ENCODE peak calls at places on chromosomes 5 and 9, in six cellular contexts. One of them, this sample, is unnamed. For H3K36me3, the result is how much of the 10 kb centered on the place peaks cover.

GRCh38 chr9:35907732-35908483 is 1.4 kb upstream of the SPAAR start:
- DNase-seq in transverse colon: peak
- DNase-seq in sigmoid colon: peak
- DNase-seq in spleen: no peak
- DNase-seq in breast epithelium: peak
- DNase-seq in GM23338: peak
- DNase-seq in this sample: no peak

GRCh38 chr5:6476313-6476661 is 27.6 kb downstream of the UBE2QL1 start:
- DNase-seq in transverse colon: no peak
- DNase-seq in sigmoid colon: no peak
- DNase-seq in spleen: no peak
- DNase-seq in breast epithelium: no peak
- DNase-seq in GM23338: no peak
- DNase-seq in this sample: no peak

GRCh38 chr9:111634860-111635259 is 3.7 kb downstream of the DNAJC25 start:
- DNase-seq in transverse colon: no peak
- DNase-seq in sigmoid colon: no peak
- DNase-seq in spleen: no peak
- DNase-seq in breast epithelium: no peak
- DNase-seq in GM23338: no peak
- DNase-seq in this sample: no peak

GRCh38 chr5:125394661-125395280 is 648.3 kb upstream of the ZNF608 start:
- DNase-seq in transverse colon: no peak
- DNase-seq in sigmoid colon: no peak
- DNase-seq in spleen: no peak
- DNase-seq in breast epithelium: no peak
- DNase-seq in GM23338: no peak
- DNase-seq in this sample: no peak

GRCh38 chr5:82641362-82641988 is 363.3 kb upstream of the RPS23 start:
- DNase-seq in transverse colon: peak
- DNase-seq in sigmoid colon: peak
- DNase-seq in spleen: no peak
- DNase-seq in breast epithelium: peak
- DNase-seq in GM23338: peak
- DNase-seq in this sample: peak

GRCh38 chr9:28661853-28662252 is 1088.6 kb upstream of the C9orf72 start:
- DNase-seq in transverse colon: no peak
- DNase-seq in sigmoid colon: no peak
- DNase-seq in spleen: no peak
- DNase-seq in breast epithelium: no peak
- DNase-seq in GM23338: no peak
- DNase-seq in this sample: no peak

GRCh38 chr5:136000937-136001336 is 27.9 kb upstream of the TGFBI start:
- DNase-seq in transverse colon: no peak
- DNase-seq in sigmoid colon: no peak
- DNase-seq in spleen: no peak
- DNase-seq in breast epithelium: no peak
- DNase-seq in GM23338: no peak
- DNase-seq in this sample: peak

GRCh38 chr9:107700902-107701301 is 211.3 kb upstream of the KLF4 start:
- DNase-seq in transverse colon: no peak
- DNase-seq in sigmoid colon: no peak
- DNase-seq in spleen: no peak
- DNase-seq in breast epithelium: no peak
- DNase-seq in GM23338: no peak
- DNase-seq in this sample: no peak

GRCh38 chr5:620586-621180 is 8.5 kb downstream of the CEP72 start:
- DNase-seq in transverse colon: no peak
- DNase-seq in sigmoid colon: peak
- DNase-seq in spleen: peak
- DNase-seq in breast epithelium: no peak
- DNase-seq in GM23338: no peak
- DNase-seq in this sample: no peak

GRCh38 chr5:74390822-74391221 is 249.7 kb downstream of the ENC1 start:
- DNase-seq in transverse colon: no peak
- DNase-seq in sigmoid colon: no peak
- DNase-seq in spleen: no peak
- DNase-seq in breast epithelium: no peak
- DNase-seq in GM23338: no peak
- DNase-seq in this sample: no peak

GRCh38 chr5:143614831-143615230 is 197.1 kb upstream of the HMHB1 start:
- DNase-seq in transverse colon: no peak
- DNase-seq in sigmoid colon: no peak
- DNase-seq in spleen: no peak
- DNase-seq in breast epithelium: no peak
- DNase-seq in GM23338: no peak
- DNase-seq in this sample: peak

GRCh38 chr5:51201024-51201423 is 182.2 kb upstream of the ISL1 start:
- DNase-seq in transverse colon: peak
- DNase-seq in sigmoid colon: no peak
- DNase-seq in spleen: no peak
- DNase-seq in breast epithelium: no peak
- DNase-seq in GM23338: no peak
- DNase-seq in this sample: no peak

GRCh38 chr5:149489605-149490037 is 61.6 kb downstream of the CSNK1A1 start:
- DNase-seq in transverse colon: no peak
- DNase-seq in sigmoid colon: no peak
- DNase-seq in spleen: no peak
- DNase-seq in breast epithelium: peak
- DNase-seq in GM23338: no peak
- DNase-seq in this sample: no peak

GRCh38 chr9:127884427-127884911 is 7.0 kb upstream of the AK1 start:
- DNase-seq in transverse colon: no peak
- DNase-seq in sigmoid colon: peak
- DNase-seq in spleen: peak
- DNase-seq in breast epithelium: no peak
- DNase-seq in GM23338: no peak
- DNase-seq in this sample: no peak

GRCh38 chr5:16776611-16777251 is 159.4 kb downstream of the MYO10 start:
- DNase-seq in transverse colon: no peak
- DNase-seq in sigmoid colon: no peak
- DNase-seq in spleen: no peak
- DNase-seq in breast epithelium: peak
- DNase-seq in GM23338: peak
- DNase-seq in this sample: no peak

GRCh38 chr9:33750307-33750838 is 45.0 kb upstream of the PRSS3 start:
- DNase-seq in transverse colon: peak
- DNase-seq in sigmoid colon: no peak
- DNase-seq in spleen: no peak
- DNase-seq in breast epithelium: no peak
- DNase-seq in GM23338: peak
- DNase-seq in this sample: no peak

GRCh38 chr5:126182901-126183695 is 240.1 kb upstream of the GRAMD2B start:
- DNase-seq in transverse colon: no peak
- DNase-seq in sigmoid colon: no peak
- DNase-seq in spleen: no peak
- DNase-seq in breast epithelium: peak
- DNase-seq in GM23338: no peak
- DNase-seq in this sample: no peak

GRCh38 chr5:61790678-61791077 is 458.6 kb downstream of the ZSWIM6 start:
- DNase-seq in transverse colon: peak
- DNase-seq in sigmoid colon: no peak
- DNase-seq in spleen: no peak
- DNase-seq in breast epithelium: no peak
- DNase-seq in GM23338: no peak
- DNase-seq in this sample: no peak

GRCh38 chr5:136781464-136781863 is 416.1 kb upstream of the TRPC7 start:
- DNase-seq in transverse colon: no peak
- DNase-seq in sigmoid colon: no peak
- DNase-seq in spleen: no peak
- DNase-seq in breast epithelium: no peak
- DNase-seq in GM23338: no peak
- DNase-seq in this sample: no peak

GRCh38 chr5:180206993-180207392 is 2.0 kb downstream of the RASGEF1C start:
- DNase-seq in transverse colon: no peak
- DNase-seq in sigmoid colon: no peak
- DNase-seq in spleen: no peak
- DNase-seq in breast epithelium: no peak
- DNase-seq in GM23338: no peak
- DNase-seq in this sample: no peak

GRCh38 chr5:180209137-180209581 is at the start of gene RASGEF1C:
- DNase-seq in transverse colon: peak
- DNase-seq in sigmoid colon: no peak
- DNase-seq in spleen: peak
- DNase-seq in breast epithelium: no peak
- DNase-seq in GM23338: peak
- DNase-seq in this sample: no peak

GRCh38 chr5:180207593-180207992 is 1.4 kb downstream of the RASGEF1C start:
- DNase-seq in transverse colon: no peak
- DNase-seq in sigmoid colon: no peak
- DNase-seq in spleen: peak
- DNase-seq in breast epithelium: no peak
- DNase-seq in GM23338: peak
- DNase-seq in this sample: no peak

GRCh38 chr5:180208435-180209081 is 453 bp downstream of the RASGEF1C start:
- DNase-seq in transverse colon: no peak
- DNase-seq in sigmoid colon: no peak
- DNase-seq in spleen: peak
- DNase-seq in breast epithelium: no peak
- DNase-seq in GM23338: peak
- DNase-seq in this sample: no peak

DNA sequence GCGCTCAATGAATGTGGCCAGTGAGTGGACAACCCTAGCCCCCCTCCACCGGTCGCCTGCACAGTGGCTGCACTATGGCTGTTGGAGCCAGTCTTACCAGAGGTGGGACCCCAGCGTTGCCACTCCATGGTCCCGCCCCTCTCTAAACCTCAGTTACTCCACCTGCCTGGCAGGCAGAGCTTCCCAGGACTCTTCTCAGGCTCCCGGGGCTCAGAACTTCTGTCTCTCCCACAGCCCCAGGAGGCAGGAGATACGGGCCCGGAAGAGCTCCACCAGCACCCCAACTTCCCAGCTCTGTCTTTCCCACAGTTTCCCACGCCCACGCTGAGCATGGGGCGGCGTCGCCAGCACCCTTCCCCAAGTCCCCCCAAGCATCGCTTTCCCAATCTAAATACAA is 975 bp downstream of the RASGEF1C start:
- DNase-seq in transverse colon: no peak
- DNase-seq in sigmoid colon: no peak
- DNase-seq in spleen: no peak
- DNase-seq in breast epithelium: no peak
- DNase-seq in GM23338: peak
- DNase-seq in this sample: no peak
- H3K4me3 ChIP-seq in transverse colon: peak
- H3K4me3 ChIP-seq in sigmoid colon: peak
- H3K4me3 ChIP-seq in spleen: peak
- H3K4me3 ChIP-seq in breast epithelium: peak
- H3K4me3 ChIP-seq in GM23338: peak
- H3K4me3 ChIP-seq in this sample: peak

GRCh38 chr9:92962303-92962649 is 15.0 kb downstream of the FGD3 start:
- DNase-seq in transverse colon: no peak
- DNase-seq in sigmoid colon: no peak
- DNase-seq in spleen: peak
- DNase-seq in breast epithelium: no peak
- DNase-seq in GM23338: no peak
- DNase-seq in this sample: no peak
- TF ChIP-seq POLR2AphosphoS5 in transverse colon: no peak
- TF ChIP-seq POLR2AphosphoS5 in sigmoid colon: no peak
- TF ChIP-seq POLR2AphosphoS5 in spleen: no peak
- TF ChIP-seq POLR2AphosphoS5 in breast epithelium: no peak
- TF ChIP-seq POLR2AphosphoS5 in GM23338: no peak
- TF ChIP-seq POLR2AphosphoS5 in this sample: no peak

GRCh38 chr9:134047868-134048581 is 19.8 kb downstream of the BRD3 start:
- DNase-seq in transverse colon: no peak
- DNase-seq in sigmoid colon: no peak
- DNase-seq in spleen: no peak
- DNase-seq in breast epithelium: no peak
- DNase-seq in GM23338: no peak
- DNase-seq in this sample: no peak

GRCh38 chr9:134049236-134049635 is 18.6 kb downstream of the BRD3 start:
- DNase-seq in transverse colon: no peak
- DNase-seq in sigmoid colon: no peak
- DNase-seq in spleen: no peak
- DNase-seq in breast epithelium: peak
- DNase-seq in GM23338: no peak
- DNase-seq in this sample: no peak

GRCh38 chr9:134046894-134047681 is 20.7 kb downstream of the BRD3 start:
- DNase-seq in transverse colon: no peak
- DNase-seq in sigmoid colon: no peak
- DNase-seq in spleen: no peak
- DNase-seq in breast epithelium: peak
- DNase-seq in GM23338: no peak
- DNase-seq in this sample: no peak

GRCh38 chr9:134049772-134050588 is 17.8 kb downstream of the BRD3 start:
- DNase-seq in transverse colon: peak
- DNase-seq in sigmoid colon: no peak
- DNase-seq in spleen: peak
- DNase-seq in breast epithelium: no peak
- DNase-seq in GM23338: no peak
- DNase-seq in this sample: no peak

DNA sequence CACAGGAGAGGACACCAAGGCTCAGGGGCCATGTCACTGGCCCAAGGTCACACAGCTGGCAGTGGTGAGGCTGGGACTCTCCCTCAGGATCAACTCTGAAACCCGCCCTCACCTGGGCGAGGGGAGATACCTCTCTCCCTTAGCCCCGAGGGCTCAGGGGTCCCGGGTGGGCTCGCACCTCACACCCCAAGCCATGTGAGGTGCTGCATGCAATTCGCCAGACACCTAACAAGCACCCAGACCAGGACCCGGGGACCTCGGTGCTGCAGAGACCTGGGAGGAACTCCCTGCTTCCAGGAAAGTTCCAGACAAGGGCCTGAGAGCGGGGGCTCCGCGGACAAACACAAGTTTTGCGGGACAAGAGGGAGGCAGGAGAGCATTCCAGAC is 19.3 kb downstream of the BRD3 start:
- DNase-seq in transverse colon: no peak
- DNase-seq in sigmoid colon: no peak
- DNase-seq in spleen: no peak
- DNase-seq in breast epithelium: no peak
- DNase-seq in GM23338: no peak
- DNase-seq in this sample: no peak
- H3K36me3 ChIP-seq in transverse colon: under half
- H3K36me3 ChIP-seq in sigmoid colon: half or more
- H3K36me3 ChIP-seq in spleen: under half
- H3K36me3 ChIP-seq in breast epithelium: under half
- H3K36me3 ChIP-seq in GM23338: under half
- H3K36me3 ChIP-seq in this sample: half or more

GRCh38 chr9:122930541-122930932 is 775 bp downstream of the ZBTB26 start:
- DNase-seq in transverse colon: no peak
- DNase-seq in sigmoid colon: no peak
- DNase-seq in spleen: no peak
- DNase-seq in breast epithelium: no peak
- DNase-seq in GM23338: no peak
- DNase-seq in this sample: no peak

GRCh38 chr9:122931851-122932199 is 513 bp upstream of the ZBTB26 start:
- DNase-seq in transverse colon: no peak
- DNase-seq in sigmoid colon: no peak
- DNase-seq in spleen: no peak
- DNase-seq in breast epithelium: no peak
- DNase-seq in GM23338: no peak
- DNase-seq in this sample: no peak

GRCh38 chr9:122930933-122931850 is at the start of gene ZBTB26:
- DNase-seq in transverse colon: peak
- DNase-seq in sigmoid colon: peak
- DNase-seq in spleen: peak
- DNase-seq in breast epithelium: peak
- DNase-seq in GM23338: peak
- DNase-seq in this sample: peak

GRCh38 chr9:122923947-122924346 is 7.4 kb downstream of the ZBTB26 start:
- DNase-seq in transverse colon: no peak
- DNase-seq in sigmoid colon: no peak
- DNase-seq in spleen: no peak
- DNase-seq in breast epithelium: no peak
- DNase-seq in GM23338: no peak
- DNase-seq in this sample: no peak

GRCh38 chr9:122929803-122930354 is 1.4 kb downstream of the ZBTB26 start:
- DNase-seq in transverse colon: no peak
- DNase-seq in sigmoid colon: no peak
- DNase-seq in spleen: no peak
- DNase-seq in breast epithelium: no peak
- DNase-seq in GM23338: no peak
- DNase-seq in this sample: no peak
- H3K4me3 ChIP-seq in transverse colon: no peak
- H3K4me3 ChIP-seq in sigmoid colon: no peak
- H3K4me3 ChIP-seq in spleen: peak
- H3K4me3 ChIP-seq in breast epithelium: no peak
- H3K4me3 ChIP-seq in GM23338: peak
- H3K4me3 ChIP-seq in this sample: no peak